ENCODE peak calls at places on chromosomes 16 and 17, in four cellular contexts. One of them, this sample, is unnamed.

GRCh38 chr16:31713945-31714898 is 159.4 kb upstream of the ZNF267 start:
- DNase-seq in colonic mucosa: no peak
- DNase-seq in MM.1S: no peak
- DNase-seq in mesendoderm: peak; percentile 57
- DNase-seq in this sample: peak; percentile 66

GRCh38 chr16:985646-986400 is 4.3 kb downstream of the SOX8 start:
- DNase-seq in mesendoderm: no peak
- DNase-seq in MM.1S: no peak
- DNase-seq in colonic mucosa: no peak
- DNase-seq in this sample: no peak

GRCh38 chr17:6239237-6239798 is 169.1 kb downstream of the WSCD1 start:
- DNase-seq in colonic mucosa: no peak
- DNase-seq in mesendoderm: peak; percentile 25
- DNase-seq in MM.1S: no peak
- DNase-seq in this sample: peak; percentile 42

GRCh38 chr16:11383481-11384183 is 38.4 kb downstream of the RMI2 start:
- DNase-seq in colonic mucosa: no peak
- DNase-seq in MM.1S: no peak
- DNase-seq in mesendoderm: no peak
- DNase-seq in this sample: no peak

GRCh38 chr16:77993111-77993571 is 29.2 kb upstream of the CLEC3A start:
- DNase-seq in MM.1S: no peak
- DNase-seq in colonic mucosa: no peak
- DNase-seq in mesendoderm: peak; percentile 74
- DNase-seq in this sample: peak; percentile 52

GRCh38 chr17:73595068-73595865 is 49.0 kb downstream of the SDK2 start:
- DNase-seq in mesendoderm: peak; percentile 44
- DNase-seq in colonic mucosa: peak; percentile 53
- DNase-seq in MM.1S: no peak
- DNase-seq in this sample: peak; percentile 92

GRCh38 chr16:27221576-27222498 is 18.5 kb downstream of the KDM8 start:
- DNase-seq in MM.1S: no peak
- DNase-seq in mesendoderm: no peak
- DNase-seq in colonic mucosa: no peak
- DNase-seq in this sample: no peak

GRCh38 chr17:46947236-46947635 is 24.3 kb downstream of the GOSR2 start:
- DNase-seq in MM.1S: no peak
- DNase-seq in colonic mucosa: no peak
- DNase-seq in mesendoderm: no peak
- DNase-seq in this sample: no peak

GRCh38 chr16:3595521-3596021 is 15.8 kb downstream of the SLX4 start:
- DNase-seq in colonic mucosa: no peak
- DNase-seq in MM.1S: no peak
- DNase-seq in mesendoderm: no peak
- DNase-seq in this sample: no peak

GRCh38 chr17:77072670-77073069 is 68.1 kb upstream of the SEC14L1 start:
- DNase-seq in mesendoderm: no peak
- DNase-seq in MM.1S: no peak
- DNase-seq in colonic mucosa: no peak
- DNase-seq in this sample: no peak

GRCh38 chr16:64240586-64240985 is 881.3 kb downstream of the CDH11 start:
- DNase-seq in MM.1S: peak; percentile 22
- DNase-seq in colonic mucosa: no peak
- DNase-seq in mesendoderm: no peak
- DNase-seq in this sample: no peak

GRCh38 chr16:57145964-57146647 is 39.7 kb downstream of the PSME3IP1 start:
- DNase-seq in mesendoderm: no peak
- DNase-seq in MM.1S: no peak
- DNase-seq in colonic mucosa: no peak
- DNase-seq in this sample: no peak

GRCh38 chr17:82172461-82173160 is 40.0 kb downstream of the CCDC57 start:
- DNase-seq in colonic mucosa: no peak
- DNase-seq in MM.1S: no peak
- DNase-seq in mesendoderm: peak; percentile 11
- DNase-seq in this sample: no peak

DNA sequence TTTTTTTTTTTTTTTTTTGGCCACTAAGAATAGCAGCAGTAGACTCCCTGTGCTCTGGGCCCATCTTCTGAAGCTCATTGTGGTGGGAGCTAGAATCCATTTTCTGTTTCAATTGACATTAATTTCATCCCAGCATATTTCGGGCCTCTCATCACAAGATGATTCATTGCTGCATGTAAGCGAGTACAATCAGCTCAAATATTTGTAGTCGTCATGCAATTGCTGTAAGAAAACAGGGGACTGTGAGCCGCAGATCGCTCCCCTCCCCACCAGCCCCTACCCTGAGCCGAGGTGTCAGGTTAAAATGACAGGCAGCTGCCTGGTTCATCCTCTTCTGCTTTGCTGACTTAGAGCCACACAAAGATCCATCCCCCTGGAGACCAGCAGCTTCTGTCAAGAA is 358.8 kb upstream of the CDH5 start:
- DNase-seq in MM.1S: peak; percentile 9
- DNase-seq in mesendoderm: no peak
- DNase-seq in colonic mucosa: no peak
- DNase-seq in this sample: no peak
- H3K9ac ChIP-seq in MM.1S: no peak overlapping the region
- H3K9ac ChIP-seq in mesendoderm: no peak overlapping the region
- H3K9ac ChIP-seq in colonic mucosa: no peak overlapping the region
- H3K9ac ChIP-seq in this sample: no peak overlapping the region

DNA sequence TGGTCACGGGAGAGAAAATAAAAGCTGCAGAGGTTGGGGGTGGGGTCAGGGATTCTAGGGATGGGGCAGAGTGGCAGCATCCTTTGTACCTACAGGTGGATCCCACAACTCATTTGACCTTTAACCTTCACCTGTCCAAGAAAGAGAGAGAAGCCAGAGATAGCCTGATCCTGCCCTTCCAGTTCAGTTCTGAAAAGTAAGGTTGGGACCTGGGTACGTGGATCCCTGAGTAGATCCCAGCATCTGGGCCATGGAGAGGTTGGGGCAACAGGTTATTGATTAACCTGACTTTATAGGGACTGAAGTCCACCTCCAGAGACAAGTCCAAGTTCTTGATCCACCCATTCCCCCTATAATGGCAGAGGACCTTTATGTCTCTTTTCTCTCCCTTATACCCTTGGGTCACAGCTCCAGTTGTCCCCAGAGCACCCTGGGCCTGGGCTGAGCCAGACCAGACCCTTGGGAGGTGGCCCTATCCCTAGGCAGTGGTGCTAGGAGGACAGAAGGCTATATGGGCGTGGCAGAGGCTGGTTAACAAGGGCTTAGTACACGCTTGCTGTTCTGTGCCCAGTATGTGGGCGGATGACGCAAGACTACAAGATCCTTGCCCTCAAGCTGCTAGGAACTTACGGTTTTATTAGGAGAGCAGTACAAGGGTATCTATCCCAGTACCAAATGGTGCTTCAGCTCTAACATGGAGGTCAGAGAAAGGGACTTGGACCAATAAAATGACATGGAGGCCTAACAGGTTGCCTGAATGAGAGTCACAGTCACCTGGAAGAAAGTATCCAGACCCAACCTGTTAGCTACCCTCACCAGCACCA is 3.3 kb downstream of the CLDN7 start:
- DNase-seq in mesendoderm: no peak
- DNase-seq in MM.1S: no peak
- DNase-seq in colonic mucosa: peak; percentile 86
- DNase-seq in this sample: no peak
- H3K9ac ChIP-seq in mesendoderm: no peak overlapping the region
- H3K9ac ChIP-seq in MM.1S: no peak overlapping the region
- H3K9ac ChIP-seq in colonic mucosa: peak overlapping the region; percentile 96
- H3K9ac ChIP-seq in this sample: no peak overlapping the region

DNA sequence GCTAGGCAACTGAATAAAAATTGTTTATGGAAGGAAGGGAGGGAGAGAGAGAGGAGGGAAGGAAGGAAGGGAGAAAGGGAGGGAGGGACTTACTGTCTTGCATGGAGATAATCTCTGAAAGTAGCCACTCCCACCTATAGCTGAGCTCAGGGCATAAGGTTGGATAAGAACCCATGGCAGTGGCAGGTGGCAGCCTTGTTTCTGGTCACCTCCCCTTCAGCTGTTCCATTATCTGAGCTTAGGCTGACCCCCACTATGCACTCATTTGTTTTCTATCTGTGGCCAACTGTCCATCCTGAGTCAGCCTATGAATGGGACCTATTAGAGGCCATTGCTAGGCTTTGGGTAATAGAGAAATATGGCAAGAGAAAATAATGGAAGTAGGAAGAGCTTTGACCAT is 25.3 kb upstream of the MTMR4 start:
- DNase-seq in mesendoderm: no peak
- DNase-seq in MM.1S: no peak
- DNase-seq in colonic mucosa: no peak
- DNase-seq in this sample: no peak
- H3K9ac ChIP-seq in mesendoderm: no peak overlapping the region
- H3K9ac ChIP-seq in MM.1S: no peak overlapping the region
- H3K9ac ChIP-seq in colonic mucosa: no peak overlapping the region
- H3K9ac ChIP-seq in this sample: no peak overlapping the region

DNA sequence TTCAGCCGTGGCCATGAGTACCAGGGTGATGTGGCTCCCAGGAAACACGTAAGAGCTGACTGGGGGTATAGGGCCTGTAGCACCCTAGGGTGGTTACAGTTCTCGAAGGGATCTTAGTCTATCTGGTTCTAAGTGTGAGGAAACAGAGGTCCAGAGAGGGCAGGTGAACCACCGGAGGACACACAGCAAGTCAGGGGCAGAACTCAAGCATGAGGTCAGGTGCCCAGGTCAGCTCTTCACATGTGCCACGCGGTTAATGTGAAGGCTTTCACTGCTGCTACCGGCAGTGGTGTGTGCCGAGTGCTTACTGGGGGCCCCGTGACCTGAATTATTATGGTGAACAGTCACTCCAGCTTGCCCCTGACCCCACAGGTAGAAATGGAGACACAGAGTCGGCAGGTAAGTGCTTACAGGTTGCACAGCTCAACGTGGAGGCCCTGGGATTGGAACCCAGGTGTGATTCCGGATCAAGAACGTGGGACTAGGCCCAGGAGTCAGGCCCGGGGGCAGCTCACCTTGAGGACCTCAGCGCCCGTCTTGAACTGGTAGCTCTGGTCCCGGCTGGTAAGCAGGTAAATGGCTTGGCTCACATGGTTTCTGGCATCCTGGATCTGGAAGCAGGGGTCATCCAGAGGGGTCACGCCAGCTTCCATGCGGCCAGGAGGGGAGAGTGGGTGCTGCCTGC is 3.1 kb downstream of the ROGDI start:
- DNase-seq in mesendoderm: no peak
- DNase-seq in colonic mucosa: no peak
- DNase-seq in MM.1S: no peak
- DNase-seq in this sample: no peak
- H3K9ac ChIP-seq in mesendoderm: no peak overlapping the region
- H3K9ac ChIP-seq in colonic mucosa: no peak overlapping the region
- H3K9ac ChIP-seq in MM.1S: no peak overlapping the region
- H3K9ac ChIP-seq in this sample: no peak overlapping the region

DNA sequence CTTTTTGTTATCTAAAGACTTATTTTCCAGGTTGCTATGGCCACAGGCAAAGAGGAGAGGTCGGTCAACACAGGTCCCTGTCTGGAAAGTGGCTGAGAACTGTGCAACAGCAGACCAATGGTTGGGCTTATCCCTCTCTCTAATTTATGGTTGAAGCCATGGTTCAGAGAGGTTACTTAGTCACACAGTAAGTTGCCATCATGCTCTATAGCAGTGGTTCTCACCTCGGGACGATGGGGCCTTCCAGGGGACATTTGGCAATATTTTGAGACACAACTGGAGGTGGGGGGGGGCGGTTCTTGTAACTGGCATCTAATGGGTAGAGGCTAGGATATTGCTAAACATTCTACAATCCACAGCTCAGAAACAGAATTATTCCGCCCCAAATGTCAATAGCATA is 842 bp upstream of the LDAF1 start:
- DNase-seq in mesendoderm: peak; percentile 49
- DNase-seq in MM.1S: no peak
- DNase-seq in colonic mucosa: peak; percentile 26
- DNase-seq in this sample: no peak
- H3K9ac ChIP-seq in mesendoderm: peak overlapping the region; percentile 76
- H3K9ac ChIP-seq in MM.1S: no peak overlapping the region
- H3K9ac ChIP-seq in colonic mucosa: peak overlapping the region; percentile 96
- H3K9ac ChIP-seq in this sample: no peak overlapping the region

DNA sequence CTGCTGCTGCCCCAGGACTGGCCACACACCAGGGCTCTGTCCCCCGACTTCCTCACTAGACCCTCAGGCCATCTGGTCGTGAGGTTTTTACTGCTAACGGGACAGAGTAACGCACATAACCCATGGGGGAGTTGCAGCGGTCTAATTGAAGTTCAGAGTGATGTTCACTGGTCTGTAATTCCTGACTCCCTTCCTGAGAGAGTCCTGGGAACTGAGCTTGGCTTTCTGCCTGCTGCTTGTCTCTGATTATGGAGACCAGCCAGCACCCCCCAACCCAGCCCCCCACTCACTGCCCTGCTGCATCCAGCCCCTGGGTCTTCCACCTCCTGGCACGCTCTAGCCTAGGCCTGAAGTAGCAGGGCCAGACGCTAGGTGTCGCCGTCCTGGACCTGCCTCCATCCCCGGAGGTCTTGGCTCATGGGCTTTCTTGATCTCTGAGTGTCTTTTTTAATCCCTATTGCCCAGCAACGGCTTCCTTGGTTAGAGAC is 192.9 kb downstream of the CCDC182 start:
- DNase-seq in MM.1S: no peak
- DNase-seq in colonic mucosa: no peak
- DNase-seq in mesendoderm: peak; percentile 82
- DNase-seq in this sample: peak; percentile 89
- H3K9ac ChIP-seq in MM.1S: peak overlapping the region; percentile 23
- H3K9ac ChIP-seq in colonic mucosa: no peak overlapping the region
- H3K9ac ChIP-seq in mesendoderm: no peak overlapping the region
- H3K9ac ChIP-seq in this sample: no peak overlapping the region

GRCh38 chr17:65058615-65059014 is 2.1 kb upstream of the GNA13 start:
- DNase-seq in mesendoderm: no peak
- DNase-seq in MM.1S: no peak
- DNase-seq in colonic mucosa: no peak
- DNase-seq in this sample: no peak
- H3K9ac ChIP-seq in mesendoderm: no peak overlapping the region
- H3K9ac ChIP-seq in MM.1S: no peak overlapping the region
- H3K9ac ChIP-seq in colonic mucosa: peak overlapping the region; percentile 46
- H3K9ac ChIP-seq in this sample: no peak overlapping the region

GRCh38 chr17:44309472-44309871 is 1.1 kb downstream of the RUNDC3A start:
- DNase-seq in colonic mucosa: no peak
- DNase-seq in mesendoderm: peak; percentile 34
- DNase-seq in MM.1S: no peak
- DNase-seq in this sample: peak; percentile 69

GRCh38 chr17:44310188-44310587 is 1.8 kb downstream of the RUNDC3A start:
- DNase-seq in colonic mucosa: no peak
- DNase-seq in MM.1S: no peak
- DNase-seq in mesendoderm: no peak
- DNase-seq in this sample: no peak

GRCh38 chr17:44308865-44309264 is 464 bp downstream of the RUNDC3A start:
- DNase-seq in colonic mucosa: no peak
- DNase-seq in MM.1S: no peak
- DNase-seq in mesendoderm: no peak
- DNase-seq in this sample: peak; percentile 46

GRCh38 chr17:44307387-44308186 is 814 bp upstream of the RUNDC3A start:
- DNase-seq in MM.1S: no peak
- DNase-seq in mesendoderm: peak; percentile 81
- DNase-seq in colonic mucosa: no peak
- DNase-seq in this sample: peak; percentile 90

DNA sequence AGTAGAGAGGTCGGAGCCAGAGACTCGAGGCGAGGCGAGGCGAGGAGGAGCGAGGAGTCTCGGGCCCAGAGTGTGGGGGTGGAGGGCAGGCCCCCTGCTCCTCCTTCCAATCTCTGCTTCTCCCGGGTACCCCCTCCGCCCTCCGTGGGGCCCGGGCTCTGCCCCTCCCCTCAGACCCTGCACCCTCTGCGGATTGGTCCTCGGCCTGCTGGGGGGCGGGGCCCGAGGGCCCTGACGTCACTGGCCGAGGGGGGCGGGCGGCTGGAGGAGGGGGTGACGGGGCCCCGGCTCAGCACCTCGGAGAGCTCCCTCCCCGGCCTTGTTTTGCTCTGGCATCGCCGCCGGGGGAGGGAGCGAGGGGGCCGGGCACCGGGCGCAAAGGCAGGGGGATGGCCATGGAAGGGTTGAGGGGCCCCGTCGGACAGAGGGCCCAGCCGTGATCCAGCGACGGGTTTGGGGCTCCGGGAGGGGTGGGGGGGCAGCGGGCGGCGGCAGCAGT is at the start of gene RUNDC3A:
- DNase-seq in MM.1S: peak; percentile 83
- DNase-seq in colonic mucosa: peak; percentile 80
- DNase-seq in mesendoderm: peak; percentile 94
- DNase-seq in this sample: peak; percentile 98
- H3K9ac ChIP-seq in MM.1S: no peak within 1 kb of the TSS
- H3K9ac ChIP-seq in colonic mucosa: no peak within 1 kb of the TSS
- H3K9ac ChIP-seq in mesendoderm: peak within 1 kb of the TSS; percentile 41
- H3K9ac ChIP-seq in this sample: no peak within 1 kb of the TSS